ENCODE peak calls at places on chromosomes 11 and 22, in ten cellular contexts. E is ureter; N is HS-5; M is Daoy; O is amniotic stem cell; K is CD8-positive, alpha-beta T cell; U is GF-D8; X is IMR-90; V is activated effector memory CD4-positive, alpha-beta T cell treated with Interleukin-2 at 50 U/mL for 16 hours; C is head of caudate nucleus. B is an unnamed sample.

GRCh38 chr11:79160786-79161403 is 279.9 kb downstream of the TENM4 start:
- DNase-seq in E (no peak), N (no peak), M (no peak), O (no peak), K (no peak), U (no peak), X (no peak), V (no peak), C (no peak), B (no peak)

GRCh38 chr22:46290121-46290842 is 6.4 kb upstream of the GTSE1 start:
- DNase-seq in E (no peak), N (no peak), M (no peak), O (no peak), K (no peak), U (no peak), X (no peak), V (no peak), C (no peak), B (no peak)

GRCh38 chr11:128707671-128708070 is 13.8 kb downstream of the FLI1 start:
- DNase-seq in E (no peak), N (no peak), M (no peak), O (no peak), K (no peak), U (no peak), X (peak; percentile 76), V (no peak), C (no peak), B (no peak)

GRCh38 chr11:15745266-15745665 is 611.1 kb downstream of the SOX6 start:
- DNase-seq in E (no peak), N (no peak), M (peak; percentile 35), O (no peak), K (no peak), U (no peak), X (peak; percentile 50), V (no peak), C (no peak), B (no peak)

GRCh38 chr11:31883435-31883834 is 72.3 kb upstream of the PAX6 start:
- DNase-seq in E (no peak), N (no peak), M (no peak), O (no peak), K (no peak), U (no peak), X (no peak), V (no peak), C (no peak), B (no peak)

GRCh38 chr22:48982321-48982905 is 845.3 kb downstream of the BRD1 start:
- DNase-seq in E (no peak), N (no peak), M (no peak), O (no peak), K (no peak), U (no peak), X (no peak), V (no peak), C (no peak), B (no peak)

GRCh38 chr11:70828498-70829159 is 423.7 kb downstream of the SHANK2 start:
- DNase-seq in E (peak; percentile 73), N (no peak), M (no peak), O (no peak), K (no peak), U (no peak), X (no peak), V (no peak), C (peak; percentile 29), B (no peak)

GRCh38 chr11:18633256-18634139 is 644 bp downstream of the SPTY2D1 start:
- DNase-seq in E (no peak), N (no peak), M (no peak), O (no peak), K (no peak), U (no peak), X (peak; percentile 48), V (no peak), C (no peak), B (peak; percentile 47)

GRCh38 chr22:50569896-50570535 is 7.3 kb upstream of the SYCE3 start:
- DNase-seq in E (no peak), N (no peak), M (no peak), O (no peak), K (no peak), U (no peak), X (no peak), V (no peak), C (no peak), B (no peak)

GRCh38 chr11:77752518-77752917 is 68.0 kb downstream of the RSF1 start:
- DNase-seq in E (no peak), N (no peak), M (no peak), O (no peak), K (no peak), U (no peak), X (peak; percentile 32), V (no peak), C (no peak), B (no peak)

GRCh38 chr11:117647872-117648271 is 149.1 kb downstream of the DSCAML1 start:
- DNase-seq in E (no peak), N (no peak), M (no peak), O (no peak), K (no peak), U (no peak), X (no peak), V (no peak), C (no peak), B (no peak)

GRCh38 chr11:35500744-35501143 is 24.7 kb downstream of the PAMR1 start:
- DNase-seq in E (no peak), N (no peak), M (no peak), O (no peak), K (no peak), U (no peak), X (peak; percentile 59), V (no peak), C (no peak), B (no peak)